ENCODE peak calls at places on chromosomes 11 and 22, in nine cellular contexts. Y is uterus, T is left ventricle myocardium inferior, J is ascending aorta, W is adipocyte, O is stomach, I is colonic mucosa, Z is lung, B is HAP-1. E is an unnamed sample. For H3K4me1, the result is how much of the 10 kb centered on the place peaks cover.

GRCh38 chr22:40482391-40482790 is 112.0 kb downstream of the SGSM3 start:
- DNase-seq in T (no peak), Z (no peak), O (no peak), J (no peak), W (no peak), I (no peak), B (no peak), Y (no peak), E (no peak)

GRCh38 chr11:65506316-65506769 is 7.5 kb downstream of the MALAT1 start:
- DNase-seq in J (no peak), I (no peak), W (no peak), T (no peak), Z (no peak), O (no peak), B (no peak), Y (no peak), E (no peak)

GRCh38 chr11:61082931-61083531 is 19.3 kb upstream of the CD5 start:
- DNase-seq in I (no peak), J (no peak), O (no peak), Z (no peak), Y (no peak), T (no peak), B (no peak), W (no peak), E (no peak)

GRCh38 chr22:23845661-23846469 is 7.1 kb upstream of the DERL3 start:
- DNase-seq in Z (no peak), O (no peak), J (no peak), B (no peak), I (no peak), T (no peak), W (no peak), Y (no peak), E (no peak)

GRCh38 chr11:111465400-111465799 is 46.8 kb downstream of the BTG4 start:
- DNase-seq in J (no peak), T (no peak), W (peak), O (no peak), I (no peak), Y (no peak), B (no peak), Z (no peak), E (no peak)

GRCh38 chr11:133726576-133726975 is 118.7 kb downstream of the SPATA19 start:
- DNase-seq in O (no peak), W (no peak), Z (no peak), B (no peak), T (no peak), J (no peak), I (no peak), Y (no peak), E (no peak)

GRCh38 chr11:78365381-78365792 is 52.2 kb downstream of the GAB2 start:
- DNase-seq in J (no peak), B (peak), Z (peak), I (no peak), T (no peak), Y (no peak), W (peak), O (peak), E (no peak)

GRCh38 chr11:57772562-57772961 is 11.0 kb downstream of the CTNND1 start:
- DNase-seq in W (peak), T (no peak), Z (no peak), J (no peak), B (no peak), I (no peak), Y (no peak), O (no peak), E (no peak)

GRCh38 chr11:125182522-125182921 is 18.0 kb downstream of the PKNOX2 start:
- DNase-seq in Y (no peak), J (no peak), O (no peak), Z (no peak), W (no peak), I (no peak), T (no peak), B (no peak), E (no peak)

GRCh38 chr11:69965821-69966582 is 112.1 kb upstream of the ANO1 start:
- DNase-seq in Y (no peak), W (no peak), I (peak), J (no peak), Z (no peak), T (no peak), B (no peak), O (no peak), E (no peak)

GRCh38 chr11:6273188-6273587 is 13.6 kb downstream of the CCKBR start:
- DNase-seq in O (no peak), B (no peak), I (no peak), W (no peak), T (no peak), Y (no peak), J (no peak), Z (no peak), E (no peak)

GRCh38 chr11:104064016-104064630 is 27.7 kb downstream of the DDI1 start:
- DNase-seq in J (no peak), I (no peak), Z (no peak), O (no peak), T (no peak), Y (no peak), B (no peak), W (no peak), E (no peak)

GRCh38 chr11:73141031-73141308 is 1.1 kb downstream of the FCHSD2 start:
- DNase-seq in O (no peak), Z (peak), B (no peak), Y (peak), I (peak), W (peak), T (peak), J (peak), E (no peak)

GRCh38 chr11:114319716-114320328 is 23.6 kb downstream of the NNMT start:
- DNase-seq in I (no peak), B (no peak), Y (no peak), J (no peak), W (no peak), O (no peak), Z (no peak), T (no peak), E (no peak)

GRCh38 chr11:119910056-119910455 is 181.1 kb upstream of the NECTIN1 start:
- DNase-seq in J (no peak), B (no peak), T (no peak), O (peak), Y (no peak), W (no peak), Z (no peak), I (peak), E (no peak)

GRCh38 chr11:45091563-45092392 is 54.7 kb upstream of the PRDM11 start:
- DNase-seq in T (no peak), Z (no peak), O (no peak), I (no peak), W (peak), Y (peak), J (peak), B (no peak), E (peak)
- H3K4me1 ChIP-seq in T (half or more), Z (under half), O (under half), I (under half), W (half or more), Y (under half), J (under half), B (under half), E (half or more)

DNA sequence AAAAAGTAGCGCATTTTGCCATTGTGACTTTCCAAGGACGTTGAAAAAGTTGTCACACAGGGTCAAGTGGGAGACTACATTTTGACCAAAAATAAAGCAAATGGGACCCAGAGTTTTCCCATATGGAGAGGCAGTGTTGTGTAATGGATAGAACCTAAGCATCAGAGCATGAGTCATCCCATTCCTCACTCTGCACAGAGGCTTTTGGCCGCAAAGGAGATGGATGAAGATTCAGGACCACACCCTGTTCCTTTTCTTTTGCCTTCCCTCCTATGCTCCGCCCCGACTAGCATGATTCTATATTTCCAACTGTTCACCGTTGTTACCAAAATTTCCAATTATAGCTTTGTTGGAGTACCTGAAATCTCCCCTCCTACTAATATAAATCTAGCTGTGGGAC is 921.7 kb upstream of the TENM4 start:
- DNase-seq in O (no peak), I (no peak), B (no peak), J (no peak), W (no peak), T (no peak), Z (no peak), Y (no peak), E (no peak)
- H3K4me1 ChIP-seq in O (under half), I (under half), B (under half), J (under half), W (under half), T (under half), Z (under half), Y (under half), E (under half)

GRCh38 chr11:17405232-17406005 is 17.0 kb upstream of the KCNJ11 start:
- DNase-seq in T (peak), I (peak), B (no peak), Z (peak), O (peak), Y (peak), J (peak), W (peak), E (peak)
- H3K4me1 ChIP-seq in T (under half), I (under half), B (under half), Z (under half), O (under half), Y (under half), J (under half), W (under half), E (under half)

DNA sequence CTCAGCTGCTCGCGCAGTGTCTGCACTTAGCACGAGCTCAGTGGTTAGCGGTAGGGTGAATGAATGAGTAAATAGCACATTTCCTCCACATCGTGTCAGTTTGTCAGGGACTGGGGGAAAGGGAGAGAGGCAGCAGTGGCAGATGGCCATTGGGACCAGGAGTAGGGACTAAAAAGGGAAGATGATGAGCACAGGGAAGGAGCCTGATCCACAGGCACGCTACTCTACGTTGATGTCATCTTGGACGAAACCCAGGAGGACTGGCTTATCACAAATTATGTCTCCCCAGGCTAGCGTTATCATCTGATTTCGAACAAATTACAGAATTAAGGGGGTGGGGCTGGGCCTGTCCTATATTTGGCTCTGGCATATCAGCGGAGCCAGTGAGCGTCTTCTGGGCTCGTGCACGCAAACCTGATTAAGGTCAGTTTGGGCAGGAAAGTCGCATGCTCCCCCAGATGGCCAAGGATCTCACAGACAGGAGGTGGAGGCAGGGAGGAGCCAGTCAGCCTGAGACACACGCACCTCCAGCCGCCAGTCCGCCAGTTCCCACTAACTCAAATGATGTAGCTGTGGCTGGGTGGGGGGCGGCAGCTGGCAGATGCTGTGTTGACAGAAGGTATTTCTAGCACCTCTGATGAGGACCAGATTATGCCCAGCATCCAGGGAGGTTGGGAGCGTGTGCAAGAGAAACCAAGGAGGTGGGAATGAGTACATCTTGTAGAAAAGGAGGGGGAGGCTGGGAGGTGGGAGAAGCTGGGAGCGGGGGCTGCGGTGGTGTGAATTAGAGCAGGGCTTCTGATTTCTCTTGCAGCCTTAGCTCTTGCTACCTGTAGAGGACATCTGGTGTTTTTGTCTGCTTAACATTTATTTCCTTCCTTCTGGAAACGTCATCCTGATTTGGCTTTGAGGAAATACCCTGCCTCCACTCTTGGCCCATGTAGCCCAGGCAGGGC is 97.3 kb upstream of the PRDM11 start:
- DNase-seq in I (no peak), W (no peak), O (no peak), Z (no peak), B (no peak), T (peak), Y (peak), J (no peak), E (peak)
- H3K4me1 ChIP-seq in I (under half), W (under half), O (under half), Z (under half), B (under half), T (half or more), Y (under half), J (under half), E (half or more)

DNA sequence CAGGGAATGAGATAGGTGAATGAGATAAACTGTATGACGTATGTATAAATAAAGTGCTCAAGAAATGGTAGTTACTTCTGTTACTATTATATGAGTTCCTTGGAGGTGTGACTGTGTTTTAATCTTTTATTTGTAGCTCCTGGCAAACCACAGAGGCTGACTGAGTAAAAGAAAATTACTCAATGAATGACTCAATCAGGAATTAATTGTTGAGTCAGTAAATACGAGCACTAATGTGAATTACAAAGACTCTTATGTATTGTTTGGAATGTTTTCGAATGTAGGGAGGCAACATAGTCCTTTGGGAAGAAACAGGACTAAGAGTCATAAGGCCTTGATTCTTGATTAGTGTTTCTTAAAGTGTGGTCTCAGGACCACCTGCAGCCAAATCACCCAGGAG is 51.1 kb upstream of the BLID start:
- DNase-seq in T (no peak), I (no peak), J (no peak), B (no peak), Y (no peak), W (peak), O (no peak), Z (no peak), E (no peak)
- H3K4me1 ChIP-seq in T (under half), I (under half), J (under half), B (under half), Y (under half), W (half or more), O (under half), Z (under half), E (under half)

DNA sequence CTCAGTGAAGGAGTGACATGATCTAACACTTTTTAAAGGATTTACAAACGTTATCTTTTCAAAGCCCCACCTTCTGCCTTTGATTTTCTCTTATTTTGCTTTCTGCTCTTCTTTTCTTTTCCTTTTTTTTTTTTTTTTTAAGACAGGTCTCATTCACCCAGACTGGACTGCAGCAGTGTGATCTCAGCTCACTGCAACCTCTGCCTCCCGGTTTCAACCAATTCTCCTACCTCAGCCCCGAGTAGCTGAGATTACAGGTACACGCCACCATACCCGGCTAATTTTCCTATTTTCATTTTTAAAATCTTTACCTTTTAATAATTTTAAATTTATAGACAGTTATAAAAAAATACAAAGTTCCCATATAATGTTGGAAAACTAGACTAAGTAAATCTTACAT is 63.7 kb upstream of the RPS13 start:
- DNase-seq in Y (no peak), Z (no peak), J (no peak), T (no peak), O (no peak), W (no peak), I (no peak), B (no peak), E (no peak)
- H3K4me1 ChIP-seq in Y (under half), Z (under half), J (under half), T (under half), O (under half), W (under half), I (under half), B (under half), E (under half)

GRCh38 chr11:35362571-35362980 is 56.8 kb downstream of the SLC1A2 start:
- DNase-seq in J (no peak), B (no peak), I (no peak), Y (no peak), Z (no peak), W (peak), T (no peak), O (no peak), E (no peak)

GRCh38 chr11:35365395-35365794 is 54.0 kb downstream of the SLC1A2 start:
- DNase-seq in I (no peak), J (no peak), Y (no peak), T (no peak), W (no peak), O (no peak), B (no peak), Z (no peak), E (no peak)

GRCh38 chr11:35363246-35364100 is 55.9 kb downstream of the SLC1A2 start:
- DNase-seq in Z (peak), T (no peak), I (no peak), Y (peak), O (no peak), B (no peak), W (peak), J (no peak), E (peak)

GRCh38 chr11:35365961-35366360 is 53.4 kb downstream of the SLC1A2 start:
- DNase-seq in O (no peak), B (no peak), Z (no peak), T (no peak), I (no peak), J (no peak), W (no peak), Y (no peak), E (no peak)

GRCh38 chr11:35364101-35364780 is 55.1 kb downstream of the SLC1A2 start:
- DNase-seq in I (peak), B (no peak), W (peak), O (peak), Y (peak), J (peak), T (peak), Z (peak), E (peak)
- H3K4me1 ChIP-seq in I (under half), B (under half), W (under half), O (under half), Y (under half), J (under half), T (half or more), Z (under half), E (under half)

DNA sequence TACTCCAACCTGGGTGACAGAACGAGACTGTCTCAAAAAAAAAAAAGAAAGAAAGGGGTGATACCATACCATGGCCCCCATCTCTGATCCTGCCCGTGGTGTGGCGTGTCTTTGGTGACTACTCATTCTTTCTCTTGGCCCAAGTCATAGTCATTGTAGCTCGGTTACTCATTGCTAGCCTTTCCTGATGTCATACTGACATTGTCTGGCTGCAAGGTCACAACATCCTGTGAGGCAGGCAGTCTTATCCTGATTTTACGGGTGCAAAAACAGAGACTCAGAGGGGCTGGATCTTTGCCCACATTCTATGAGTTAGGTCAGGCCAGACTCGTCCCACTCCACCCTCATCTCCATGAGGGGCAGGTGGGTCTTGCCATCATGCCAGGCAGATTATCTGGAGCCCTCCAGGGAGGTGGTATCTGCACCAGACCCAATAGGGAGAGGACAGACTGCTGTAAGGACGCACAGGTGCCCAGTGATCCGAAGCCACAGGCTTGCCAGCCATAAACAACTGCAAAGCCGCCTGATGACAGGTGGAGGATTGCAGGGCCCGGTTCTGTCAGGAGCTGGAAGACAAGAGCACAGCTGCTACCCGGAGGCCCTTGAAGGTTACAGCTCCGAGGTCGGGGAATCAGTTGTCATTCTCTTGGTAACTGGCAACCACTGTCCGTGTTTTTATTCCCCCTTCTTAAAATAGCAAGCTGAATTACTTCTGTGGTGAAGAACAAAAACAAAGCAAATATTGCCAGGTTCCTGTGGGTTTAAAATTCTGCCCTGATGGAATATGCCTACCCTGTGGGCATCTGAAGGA is 13.8 kb downstream of the TOM1 start:
- DNase-seq in T (peak), J (peak), O (peak), I (no peak), Z (no peak), W (peak), Y (peak), B (no peak), E (peak)
- H3K4me1 ChIP-seq in T (half or more), J (under half), O (half or more), I (under half), Z (under half), W (under half), Y (under half), B (under half), E (half or more)